ENCODE peak calls at places on chromosomes 5 and 9, in six cellular contexts. P, S, M, L, D and G are unnamed samples.

GRCh38 chr9:114176601-114177295 is 21.4 kb downstream of the COL27A1 start:
- DNase-seq in S (no peak), L (no peak), M (no peak), D (no peak), P (no peak), G (no peak)

GRCh38 chr5:178244566-178244965 is 12.0 kb upstream of the PHYKPL start:
- DNase-seq in L (no peak), S (no peak), P (no peak), D (no peak), M (no peak), G (no peak)

GRCh38 chr5:128773378-128773777 is 191.9 kb upstream of the SLC27A6 start:
- DNase-seq in L (no peak), P (no peak), D (no peak), S (no peak), M (no peak), G (no peak)

GRCh38 chr5:17021363-17021932 is 85.4 kb upstream of the MYO10 start:
- DNase-seq in M (no peak), S (no peak), P (no peak), L (no peak), D (no peak), G (no peak)

GRCh38 chr5:39675676-39676075 is 250.9 kb upstream of the DAB2 start:
- DNase-seq in P (no peak), M (no peak), S (no peak), D (no peak), L (no peak), G (no peak)

GRCh38 chr9:17135578-17135904 is 701 bp downstream of the CNTLN start:
- DNase-seq in L (peak; percentile 66), P (no peak), S (no peak), M (peak; percentile 54), D (no peak), G (no peak)

GRCh38 chr5:176704817-176705216 is 57.5 kb downstream of the TSPAN17 start:
- DNase-seq in D (no peak), S (no peak), M (no peak), P (no peak), L (no peak), G (no peak)

GRCh38 chr5:92421937-92422336 is 1038.8 kb upstream of the ARRDC3 start:
- DNase-seq in D (no peak), S (no peak), M (no peak), P (no peak), L (peak; percentile 23), G (no peak)

GRCh38 chr9:94937214-94937903 is 210.9 kb downstream of the AOPEP start:
- DNase-seq in S (no peak), M (no peak), L (no peak), P (no peak), D (no peak), G (no peak)

GRCh38 chr5:72509401-72509800 is 2.2 kb upstream of the ZNF366 start:
- DNase-seq in P (no peak), D (no peak), L (no peak), M (no peak), S (no peak), G (peak; percentile 91)

GRCh38 chr5:72506150-72506549 is 1.1 kb downstream of the ZNF366 start:
- DNase-seq in D (no peak), P (no peak), S (no peak), L (no peak), M (no peak), G (no peak)

GRCh38 chr5:72507360-72508238 is at the start of gene ZNF366:
- DNase-seq in P (no peak), L (no peak), M (no peak), S (no peak), D (no peak), G (no peak)

GRCh38 chr5:72510610-72511121 is 3.5 kb upstream of the ZNF366 start:
- DNase-seq in P (no peak), D (no peak), M (no peak), L (no peak), S (no peak), G (peak; percentile 85)

GRCh38 chr5:72508241-72509170 is 1.3 kb upstream of the ZNF366 start:
- DNase-seq in L (no peak), P (no peak), S (no peak), M (no peak), D (no peak), G (no peak)
- H3K4me1 ChIP-seq in L (peaks cover 25% of the 10 kb centered on the region), P (no peaks in the 10 kb centered on the region), S (peaks cover 35% of the 10 kb centered on the region), M (peaks cover 28% of the 10 kb centered on the region), D (no peaks in the 10 kb centered on the region), G (peaks cover 78% of the 10 kb centered on the region)

GRCh38 chr5:5752844-5753243 is 330.4 kb downstream of the ICE1 start:
- DNase-seq in D (no peak), S (no peak), L (no peak), P (no peak), M (no peak), G (no peak)

GRCh38 chr5:5755888-5756287 is 333.4 kb downstream of the ICE1 start:
- DNase-seq in S (no peak), M (no peak), P (no peak), L (no peak), D (no peak), G (no peak)

GRCh38 chr5:5751987-5752386 is 329.5 kb downstream of the ICE1 start:
- DNase-seq in M (no peak), P (no peak), S (no peak), D (no peak), L (no peak), G (no peak)

DNA sequence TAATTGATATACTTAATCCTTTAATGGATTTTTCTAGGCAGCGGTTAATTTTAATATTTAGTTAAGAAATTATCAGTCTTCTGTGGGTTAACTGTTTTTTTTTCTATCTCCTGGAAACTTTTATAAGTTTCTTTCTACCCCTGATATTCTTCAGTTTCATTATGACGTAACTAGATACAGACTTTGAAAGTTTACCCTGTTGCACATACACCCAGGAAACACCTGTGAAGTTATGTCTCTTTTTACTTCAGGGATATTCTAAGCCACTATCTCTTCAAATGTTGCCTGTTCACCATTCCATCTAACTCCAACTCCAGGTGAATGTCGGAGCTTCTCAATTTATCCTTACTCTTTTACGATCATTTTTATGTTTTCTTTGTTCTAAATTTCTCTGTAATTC is 329.0 kb downstream of the ICE1 start:
- DNase-seq in P (no peak), L (no peak), S (no peak), D (no peak), M (no peak), G (no peak)
- H3K27ac ChIP-seq in P (no peak overlapping the region), L (no peak overlapping the region), S (no peak overlapping the region), D (no peak overlapping the region), M (no peak overlapping the region), G (no peak overlapping the region)

GRCh38 chr5:372556-372910 is 51.0 kb downstream of the AHRR start:
- DNase-seq in L (no peak), D (no peak), P (no peak), S (peak; percentile 20), M (no peak), G (no peak)
- H3K4me1 ChIP-seq in L (no peaks in the 10 kb centered on the region), D (no peaks in the 10 kb centered on the region), P (peaks cover 13% of the 10 kb centered on the region), S (peaks cover 12% of the 10 kb centered on the region), M (peaks cover 39% of the 10 kb centered on the region), G (no peaks in the 10 kb centered on the region)

DNA sequence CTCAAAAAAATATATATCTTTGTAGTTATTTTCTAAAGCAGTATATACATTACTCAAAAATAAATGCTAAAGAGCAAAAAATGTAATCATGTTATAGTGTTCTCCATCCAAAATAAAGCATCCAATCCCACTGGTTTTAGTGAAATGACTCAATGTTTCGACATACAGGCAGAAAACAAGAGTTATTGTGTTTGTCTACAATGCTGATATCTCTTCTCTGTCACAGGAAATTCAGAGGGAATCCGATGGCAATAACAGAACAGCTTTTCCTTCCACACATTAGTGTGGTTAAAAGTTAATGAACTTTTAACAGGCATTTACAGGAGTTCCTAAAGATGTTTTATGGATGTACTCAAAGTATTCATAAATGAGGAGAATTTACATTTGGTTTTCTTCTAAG is 12.0 kb downstream of the TTC33 start:
- DNase-seq in S (no peak), P (no peak), M (no peak), L (no peak), D (no peak), G (no peak)
- H3K27ac ChIP-seq in S (no peak overlapping the region), P (no peak overlapping the region), M (no peak overlapping the region), L (no peak overlapping the region), D (no peak overlapping the region), G (no peak overlapping the region)

GRCh38 chr9:87381050-87381711 is 116.5 kb upstream of the DAPK1 start:
- DNase-seq in D (no peak), S (no peak), P (no peak), L (no peak), M (no peak), G (no peak)
- H3K4me1 ChIP-seq in D (no peaks in the 10 kb centered on the region), S (peaks cover 5% of the 10 kb centered on the region), P (peaks cover 44% of the 10 kb centered on the region), L (peaks cover 28% of the 10 kb centered on the region), M (peaks cover 11% of the 10 kb centered on the region), G (no peaks in the 10 kb centered on the region)

GRCh38 chr5:179355976-179356968 is 11.0 kb upstream of the ADAMTS2 start:
- DNase-seq in D (no peak), S (no peak), P (no peak), L (no peak), M (no peak), G (no peak)
- H3K27ac ChIP-seq in D (no peak overlapping the region), S (peak overlapping the region; percentile 19), P (no peak overlapping the region), L (no peak overlapping the region), M (peak overlapping the region; percentile 71), G (no peak overlapping the region)